ENCODE peak calls at places on chromosomes 5 and 9, in seven cellular contexts. A is M059J; C is fibroblast of the aortic adventitia; X is caudate nucleus; W is activated CD8-positive, alpha-beta memory T cell treated with anti-CD3 and anti-CD28 coated beads for 24 hours; L is stimulated activated naive CD8-positive, alpha-beta T cell treated with anti-CD3 and anti-CD28 coated beads, Interleukin-15, Interleukin-2, amounts not matched to agents 100 U/mL and 50 U/mL, for 24 hours; G is GM20000. K is an unnamed sample.

GRCh38 chr9:72442212-72442607 is 77.2 kb upstream of the ZFAND5 start:
- DNase-seq in L (no peak), W (no peak), A (peak), X (no peak), C (peak), G (no peak), K (no peak)

GRCh38 chr5:139725073-139725830 is 70.4 kb upstream of the PSD2 start:
- DNase-seq in L (no peak), G (no peak), W (no peak), C (peak), A (peak), X (peak), K (no peak)

GRCh38 chr5:135138116-135138850 is 104.3 kb upstream of the PITX1 start:
- DNase-seq in X (no peak), A (peak), L (no peak), W (no peak), C (no peak), G (no peak), K (no peak)

GRCh38 chr5:50965621-50966362 is 299.4 kb downstream of the PARP8 start:
- DNase-seq in A (no peak), W (no peak), G (no peak), X (no peak), C (no peak), L (no peak), K (no peak)

GRCh38 chr5:150649828-150650712 is 9.6 kb downstream of the SYNPO start:
- DNase-seq in C (no peak), L (no peak), A (no peak), G (no peak), W (no peak), X (no peak), K (no peak)

GRCh38 chr9:79053613-79054012 is 518.2 kb upstream of the TLE4 start:
- DNase-seq in A (peak), L (no peak), W (no peak), G (no peak), X (no peak), C (no peak), K (no peak)

GRCh38 chr9:95425910-95426551 is 90.7 kb downstream of the PTCH1 start:
- DNase-seq in A (peak), C (no peak), G (no peak), L (peak), X (no peak), W (peak), K (peak)

GRCh38 chr5:157046041-157046440 is 12.9 kb downstream of the HAVCR1 start:
- DNase-seq in A (peak), G (no peak), L (peak), C (no peak), W (no peak), X (no peak), K (peak)

GRCh38 chr9:129278391-129279237 is 100.6 kb upstream of the IER5L start:
- DNase-seq in A (peak), X (no peak), W (no peak), C (no peak), L (no peak), G (no peak), K (no peak)

GRCh38 chr5:150653145-150653761 is 7.8 kb upstream of the MYOZ3 start:
- DNase-seq in W (no peak), X (no peak), A (peak), L (no peak), G (no peak), C (peak), K (no peak)

GRCh38 chr5:112116372-112116771 is 302.7 kb downstream of the EPB41L4A start:
- DNase-seq in W (no peak), X (no peak), A (no peak), L (no peak), C (peak), G (no peak), K (no peak)

GRCh38 chr9:131112374-131113159 is 12.8 kb upstream of the NUP214 start:
- DNase-seq in L (no peak), G (peak), X (no peak), A (no peak), C (no peak), W (no peak), K (no peak)

GRCh38 chr9:36280989-36281388 is 22.7 kb upstream of the GNE start:
- DNase-seq in G (no peak), L (no peak), W (no peak), C (no peak), A (no peak), X (no peak), K (no peak)